ENCODE peak calls at places on chromosomes 13 and 19, in nine cellular contexts. One of them, this sample, is unnamed.

GRCh38 chr13:21909331-21909730 is 238.5 kb downstream of the FGF9 start:
- DNase-seq in H54: no peak
- DNase-seq in HFFc6: no peak
- DNase-seq in lower lobe of right lung: no peak
- DNase-seq in SJSA1: no peak
- DNase-seq in activated CD4-positive, alpha-beta T cell treated with anti-CD3 and anti-CD28 coated beads, Interleukin-2, amount 10 ng/mL, durations not matched to agents 7 days and 5 days: no peak
- DNase-seq in tibial nerve: no peak
- DNase-seq in AG04450: no peak
- DNase-seq in fibroblast of pulmonary artery: no peak
- DNase-seq in this sample: no peak

GRCh38 chr19:892243-892996 is 567 bp downstream of the MED16 start:
- DNase-seq in SJSA1: no peak
- DNase-seq in HFFc6: no peak
- DNase-seq in H54: no peak
- DNase-seq in tibial nerve: no peak
- DNase-seq in activated CD4-positive, alpha-beta T cell treated with anti-CD3 and anti-CD28 coated beads, Interleukin-2, amount 10 ng/mL, durations not matched to agents 7 days and 5 days: peak; percentile 54
- DNase-seq in lower lobe of right lung: no peak
- DNase-seq in fibroblast of pulmonary artery: no peak
- DNase-seq in AG04450: no peak
- DNase-seq in this sample: no peak

GRCh38 chr19:16223746-16224145 is 26.0 kb downstream of the AP1M1 start:
- DNase-seq in lower lobe of right lung: no peak
- DNase-seq in activated CD4-positive, alpha-beta T cell treated with anti-CD3 and anti-CD28 coated beads, Interleukin-2, amount 10 ng/mL, durations not matched to agents 7 days and 5 days: no peak
- DNase-seq in fibroblast of pulmonary artery: no peak
- DNase-seq in SJSA1: no peak
- DNase-seq in tibial nerve: no peak
- DNase-seq in AG04450: no peak
- DNase-seq in H54: no peak
- DNase-seq in HFFc6: no peak
- DNase-seq in this sample: peak; percentile 51

GRCh38 chr19:31592456-31592855 is 243.2 kb upstream of the TSHZ3 start:
- DNase-seq in AG04450: no peak
- DNase-seq in fibroblast of pulmonary artery: no peak
- DNase-seq in lower lobe of right lung: no peak
- DNase-seq in H54: no peak
- DNase-seq in activated CD4-positive, alpha-beta T cell treated with anti-CD3 and anti-CD28 coated beads, Interleukin-2, amount 10 ng/mL, durations not matched to agents 7 days and 5 days: no peak
- DNase-seq in HFFc6: no peak
- DNase-seq in SJSA1: no peak
- DNase-seq in tibial nerve: no peak
- DNase-seq in this sample: no peak

GRCh38 chr19:55678121-55678671 is 3.2 kb downstream of the EPN1 start:
- DNase-seq in HFFc6: no peak
- DNase-seq in AG04450: no peak
- DNase-seq in H54: no peak
- DNase-seq in tibial nerve: peak; percentile 16
- DNase-seq in SJSA1: no peak
- DNase-seq in fibroblast of pulmonary artery: no peak
- DNase-seq in activated CD4-positive, alpha-beta T cell treated with anti-CD3 and anti-CD28 coated beads, Interleukin-2, amount 10 ng/mL, durations not matched to agents 7 days and 5 days: no peak
- DNase-seq in lower lobe of right lung: peak; percentile 72
- DNase-seq in this sample: peak; percentile 81

GRCh38 chr13:80082396-80083096 is 258.4 kb downstream of the SPRY2 start:
- DNase-seq in HFFc6: peak; percentile 64
- DNase-seq in lower lobe of right lung: no peak
- DNase-seq in AG04450: no peak
- DNase-seq in fibroblast of pulmonary artery: peak; percentile 50
- DNase-seq in activated CD4-positive, alpha-beta T cell treated with anti-CD3 and anti-CD28 coated beads, Interleukin-2, amount 10 ng/mL, durations not matched to agents 7 days and 5 days: no peak
- DNase-seq in H54: no peak
- DNase-seq in tibial nerve: no peak
- DNase-seq in SJSA1: peak; percentile 92
- DNase-seq in this sample: no peak

GRCh38 chr19:1450735-1451669 is 1.1 kb downstream of the APC2 start:
- DNase-seq in AG04450: no peak
- DNase-seq in tibial nerve: no peak
- DNase-seq in lower lobe of right lung: no peak
- DNase-seq in fibroblast of pulmonary artery: no peak
- DNase-seq in H54: no peak
- DNase-seq in SJSA1: no peak
- DNase-seq in HFFc6: no peak
- DNase-seq in activated CD4-positive, alpha-beta T cell treated with anti-CD3 and anti-CD28 coated beads, Interleukin-2, amount 10 ng/mL, durations not matched to agents 7 days and 5 days: no peak
- DNase-seq in this sample: no peak

GRCh38 chr13:44311011-44311481 is 62.6 kb upstream of the SERP2 start:
- DNase-seq in tibial nerve: no peak
- DNase-seq in lower lobe of right lung: peak; percentile 76
- DNase-seq in AG04450: no peak
- DNase-seq in H54: no peak
- DNase-seq in activated CD4-positive, alpha-beta T cell treated with anti-CD3 and anti-CD28 coated beads, Interleukin-2, amount 10 ng/mL, durations not matched to agents 7 days and 5 days: no peak
- DNase-seq in SJSA1: no peak
- DNase-seq in HFFc6: no peak
- DNase-seq in fibroblast of pulmonary artery: peak; percentile 55
- DNase-seq in this sample: peak; percentile 49

GRCh38 chr13:99658266-99658991 is 157.2 kb downstream of the TM9SF2 start:
- DNase-seq in activated CD4-positive, alpha-beta T cell treated with anti-CD3 and anti-CD28 coated beads, Interleukin-2, amount 10 ng/mL, durations not matched to agents 7 days and 5 days: peak; percentile 65
- DNase-seq in tibial nerve: peak; percentile 29
- DNase-seq in AG04450: no peak
- DNase-seq in lower lobe of right lung: peak; percentile 65
- DNase-seq in fibroblast of pulmonary artery: peak; percentile 65
- DNase-seq in H54: peak; percentile 59
- DNase-seq in HFFc6: peak; percentile 37
- DNase-seq in SJSA1: no peak
- DNase-seq in this sample: peak; percentile 88

GRCh38 chr19:19064811-19065745 is 1.3 kb downstream of the SLC25A42 start:
- DNase-seq in AG04450: no peak
- DNase-seq in HFFc6: no peak
- DNase-seq in SJSA1: no peak
- DNase-seq in fibroblast of pulmonary artery: no peak
- DNase-seq in lower lobe of right lung: no peak
- DNase-seq in H54: no peak
- DNase-seq in tibial nerve: no peak
- DNase-seq in activated CD4-positive, alpha-beta T cell treated with anti-CD3 and anti-CD28 coated beads, Interleukin-2, amount 10 ng/mL, durations not matched to agents 7 days and 5 days: peak; percentile 35
- DNase-seq in this sample: no peak

GRCh38 chr19:47256688-47257410 is 524 bp downstream of the CCDC9 start:
- DNase-seq in tibial nerve: peak; percentile 100
- DNase-seq in SJSA1: peak; percentile 97
- DNase-seq in AG04450: peak; percentile 99
- DNase-seq in activated CD4-positive, alpha-beta T cell treated with anti-CD3 and anti-CD28 coated beads, Interleukin-2, amount 10 ng/mL, durations not matched to agents 7 days and 5 days: peak; percentile 100
- DNase-seq in H54: peak; percentile 84
- DNase-seq in fibroblast of pulmonary artery: peak; percentile 99
- DNase-seq in HFFc6: peak; percentile 99
- DNase-seq in lower lobe of right lung: peak; percentile 100
- DNase-seq in this sample: peak; percentile 100